ENCODE peak calls at places on chromosomes 1 and 21, in seven cellular contexts. T is CD4-positive, CD25-positive, alpha-beta regulatory T cell; P is stimulated activated CD8-positive, alpha-beta memory T cell treated with anti-CD3 and anti-CD28 coated beads, Interleukin-2, amount 100 ng/mL, for 48 hours; O is NCI-H1105; M is frontal cortex; X is left ventricle myocardium inferior; L is activated T-cell treated with anti-CD3 and anti-CD28 coated beads, Interleukin-2, amount 50 U/mL, for 72 hours. A is an unnamed sample.

GRCh38 chr1:20616468-20617156 is 16.6 kb upstream of the PINK1 start:
- DNase-seq in T (no peak), P (no peak), O (no peak), M (no peak), X (peak; percentile 45), L (no peak), A (no peak)

GRCh38 chr1:226862900-226863299 is 7.5 kb upstream of the PSEN2 start:
- DNase-seq in T (no peak), P (no peak), O (no peak), M (no peak), X (no peak), L (no peak), A (no peak)

GRCh38 chr1:149997585-149998262 is 12.8 kb downstream of the OTUD7B start:
- DNase-seq in T (no peak), P (no peak), O (no peak), M (no peak), X (no peak), L (no peak), A (no peak)

GRCh38 chr1:113422315-113423068 is 32.2 kb downstream of the MAGI3 start:
- DNase-seq in T (no peak), P (no peak), O (no peak), M (no peak), X (no peak), L (no peak), A (no peak)

GRCh38 chr1:237340892-237341291 is 298.9 kb downstream of the RYR2 start:
- DNase-seq in T (no peak), P (no peak), O (no peak), M (no peak), X (no peak), L (no peak), A (no peak)

GRCh38 chr21:38171723-38172344 is 85.0 kb upstream of the KCNJ15 start:
- DNase-seq in T (no peak), P (no peak), O (no peak), M (no peak), X (no peak), L (no peak), A (no peak)

GRCh38 chr1:204924013-204924759 is 53.5 kb downstream of the NFASC start:
- DNase-seq in T (no peak), P (no peak), O (no peak), M (no peak), X (no peak), L (no peak), A (no peak)

GRCh38 chr1:15799004-15799867 is 8.2 kb downstream of the UQCRHL start:
- DNase-seq in T (no peak), P (no peak), O (no peak), M (no peak), X (peak; percentile 23), L (peak; percentile 36), A (no peak)

GRCh38 chr21:19458295-19458694 is 1054.7 kb upstream of the TMPRSS15 start:
- DNase-seq in T (no peak), P (no peak), O (no peak), M (no peak), X (no peak), L (no peak), A (no peak)

GRCh38 chr21:33383056-33383888 is 19.9 kb upstream of the IFNGR2 start:
- DNase-seq in T (peak; percentile 64), P (peak; percentile 64), O (no peak), M (no peak), X (peak; percentile 60), L (peak; percentile 85), A (no peak)

GRCh38 chr1:225437710-225438437 is 10.0 kb upstream of the LBR start:
- DNase-seq in T (no peak), P (no peak), O (no peak), M (no peak), X (no peak), L (no peak), A (no peak)

GRCh38 chr1:5990913-5991783 is 1.1 kb downstream of the NPHP4 start:
- DNase-seq in T (peak; percentile 32), P (no peak), O (no peak), M (no peak), X (no peak), L (peak; percentile 48), A (no peak)

GRCh38 chr1:30680879-30681278 is 42.5 kb downstream of the MATN1 start:
- DNase-seq in T (no peak), P (no peak), O (no peak), M (no peak), X (no peak), L (no peak), A (no peak)

GRCh38 chr1:229557913-229558414 is 543 bp downstream of the ABCB10 start:
- DNase-seq in T (peak; percentile 35), P (peak; percentile 29), O (no peak), M (peak; percentile 77), X (peak; percentile 46), L (peak; percentile 61), A (no peak)

GRCh38 chr1:5877683-5878530 is 114.3 kb downstream of the NPHP4 start:
- DNase-seq in T (no peak), P (no peak), O (no peak), M (no peak), X (no peak), L (no peak), A (no peak)

GRCh38 chr1:32372149-32372756 is 9.9 kb downstream of the TSSK3 start:
- DNase-seq in T (peak; percentile 55), P (no peak), O (no peak), M (no peak), X (no peak), L (peak; percentile 29), A (no peak)

GRCh38 chr1:16258591-16259135 is 21.7 kb upstream of the CPLANE2 start:
- DNase-seq in T (no peak), P (no peak), O (no peak), M (no peak), X (no peak), L (no peak), A (no peak)

GRCh38 chr21:25515484-25516405 is 91.5 kb downstream of the MRPL39 start:
- DNase-seq in T (no peak), P (no peak), O (no peak), M (no peak), X (no peak), L (no peak), A (no peak)

GRCh38 chr1:154431586-154432373 is 26.6 kb downstream of the IL6R start:
- DNase-seq in T (no peak), P (peak; percentile 37), O (no peak), M (no peak), X (no peak), L (peak; percentile 75), A (no peak)

GRCh38 chr1:22709891-22710687 is 550 bp upstream of the EPHB2 start:
- DNase-seq in T (no peak), P (no peak), O (peak; percentile 47), M (peak; percentile 82), X (peak; percentile 65), L (peak; percentile 50), A (no peak)

GRCh38 chr1:6130036-6130435 is 50.1 kb downstream of the CHD5 start:
- DNase-seq in T (no peak), P (no peak), O (no peak), M (no peak), X (no peak), L (no peak), A (no peak)

GRCh38 chr1:166844791-166845190 is 5.5 kb downstream of the POGK start:
- DNase-seq in T (no peak), P (no peak), O (no peak), M (no peak), X (no peak), L (no peak), A (no peak)

GRCh38 chr1:51928896-51929295 is 50.4 kb upstream of the NRDC start:
- DNase-seq in T (no peak), P (no peak), O (no peak), M (no peak), X (no peak), L (no peak), A (no peak)

GRCh38 chr21:15327637-15328265 is 263.0 kb upstream of the NRIP1 start:
- DNase-seq in T (no peak), P (no peak), O (no peak), M (no peak), X (no peak), L (no peak), A (no peak)

GRCh38 chr1:211631168-211631567 is 44.3 kb downstream of the NEK2 start:
- DNase-seq in T (no peak), P (no peak), O (no peak), M (no peak), X (no peak), L (no peak), A (no peak)

GRCh38 chr1:205576805-205577761 is 54.7 kb downstream of the ELK4 start:
- DNase-seq in T (no peak), P (no peak), O (no peak), M (no peak), X (no peak), L (no peak), A (no peak)

GRCh38 chr21:35521293-35521692 is 472.2 kb upstream of the RUNX1 start:
- DNase-seq in T (no peak), P (no peak), O (no peak), M (no peak), X (no peak), L (no peak), A (no peak)

GRCh38 chr1:39129514-39129913 is 75.0 kb upstream of the MACF1 start:
- DNase-seq in T (peak; percentile 4), P (no peak), O (no peak), M (no peak), X (no peak), L (no peak), A (no peak)

GRCh38 chr1:149848811-149849210 is 50.6 kb upstream of the BOLA1 start:
- DNase-seq in T (peak; percentile 0), P (no peak), O (no peak), M (no peak), X (no peak), L (no peak), A (no peak)